ENCODE peak calls at places on chromosomes 6 and 20, in five cellular contexts. B is stomach, K is psoas muscle, F is kidney, L is NB4. Z is an unnamed sample.

GRCh38 chr20:36322131-36322530 is 16.0 kb downstream of the DLGAP4 start:
- DNase-seq in B (no peak), K (no peak), F (peak), L (no peak), Z (no peak)

GRCh38 chr6:161748535-161749386 is 474.9 kb upstream of the AGPAT4 start:
- DNase-seq in B (peak), K (no peak), F (no peak), L (peak), Z (peak)

GRCh38 chr6:83126807-83127206 is 59.3 kb downstream of the DOP1A start:
- DNase-seq in B (no peak), K (no peak), F (no peak), L (no peak), Z (no peak)

GRCh38 chr6:115977220-115977619 is 83.5 kb downstream of the FRK start:
- DNase-seq in B (no peak), K (no peak), F (no peak), L (no peak), Z (no peak)

GRCh38 chr6:166520905-166521834 is 65.3 kb downstream of the RAMACL start:
- DNase-seq in B (no peak), K (no peak), F (no peak), L (peak), Z (no peak)

GRCh38 chr6:85675030-85675819 is 32.5 kb upstream of the SYNCRIP start:
- DNase-seq in B (no peak), K (peak), F (no peak), L (peak), Z (peak)

GRCh38 chr6:79215233-79215824 is 19.2 kb downstream of the HMGN3 start:
- DNase-seq in B (no peak), K (no peak), F (no peak), L (no peak), Z (no peak)

GRCh38 chr6:45532626-45533258 is 155.0 kb upstream of the SUPT3H start:
- DNase-seq in B (no peak), K (no peak), F (no peak), L (no peak), Z (no peak)

GRCh38 chr6:75108333-75108974 is 97.4 kb downstream of the COL12A1 start:
- DNase-seq in B (no peak), K (no peak), F (no peak), L (no peak), Z (no peak)

GRCh38 chr20:3828798-3829197 is 8.5 kb downstream of the AP5S1 start:
- DNase-seq in B (no peak), K (no peak), F (no peak), L (no peak), Z (no peak)

GRCh38 chr6:37889015-37889885 is 69.7 kb downstream of the ZFAND3 start:
- DNase-seq in B (no peak), K (no peak), F (no peak), L (no peak), Z (no peak)

GRCh38 chr6:37894585-37894984 is 75.1 kb downstream of the ZFAND3 start:
- DNase-seq in B (no peak), K (no peak), F (no peak), L (no peak), Z (no peak)

GRCh38 chr6:37897321-37897720 is 77.8 kb downstream of the ZFAND3 start:
- DNase-seq in B (no peak), K (no peak), F (no peak), L (no peak), Z (no peak)

GRCh38 chr6:37891072-37891471 is 71.5 kb downstream of the ZFAND3 start:
- DNase-seq in B (no peak), K (no peak), F (no peak), L (no peak), Z (no peak)

GRCh38 chr6:37893262-37893661 is 73.7 kb downstream of the ZFAND3 start:
- DNase-seq in B (no peak), K (no peak), F (no peak), L (no peak), Z (no peak)
- TF ChIP-seq CTCF in B (no peak), K (no peak), F (no peak), L (no peak), Z (no peak)

GRCh38 chr20:64257107-64257757 is 1.7 kb downstream of the PCMTD2 start:
- DNase-seq in B (no peak), K (no peak), F (no peak), L (no peak), Z (no peak)
- H3K4me3 ChIP-seq in B (peak), K (peak), F (peak), L (peak), Z (no peak)

GRCh38 chr20:46306743-46307138 is 1.6 kb downstream of the CDH22 start:
- DNase-seq in B (no peak), K (no peak), F (no peak), L (no peak), Z (no peak)
- TF ChIP-seq CTCF in B (no peak), K (no peak), F (no peak), L (no peak), Z (no peak)

GRCh38 chr6:38141716-38142115 is 322.2 kb downstream of the ZFAND3 start:
- DNase-seq in B (no peak), K (no peak), F (no peak), L (no peak), Z (no peak)

GRCh38 chr6:38141045-38141444 is 321.5 kb downstream of the ZFAND3 start:
- DNase-seq in B (no peak), K (no peak), F (no peak), L (no peak), Z (no peak)

GRCh38 chr6:38137609-38138008 is 318.1 kb downstream of the ZFAND3 start:
- DNase-seq in B (no peak), K (no peak), F (no peak), L (no peak), Z (no peak)

GRCh38 chr6:38136547-38136946 is 317.0 kb downstream of the ZFAND3 start:
- DNase-seq in B (no peak), K (no peak), F (no peak), L (no peak), Z (no peak)

GRCh38 chr6:38138374-38138773 is 318.8 kb downstream of the ZFAND3 start:
- DNase-seq in B (no peak), K (no peak), F (no peak), L (no peak), Z (no peak)
- H3K4me3 ChIP-seq in B (no peak), K (no peak), F (no peak), L (no peak), Z (no peak)

DNA sequence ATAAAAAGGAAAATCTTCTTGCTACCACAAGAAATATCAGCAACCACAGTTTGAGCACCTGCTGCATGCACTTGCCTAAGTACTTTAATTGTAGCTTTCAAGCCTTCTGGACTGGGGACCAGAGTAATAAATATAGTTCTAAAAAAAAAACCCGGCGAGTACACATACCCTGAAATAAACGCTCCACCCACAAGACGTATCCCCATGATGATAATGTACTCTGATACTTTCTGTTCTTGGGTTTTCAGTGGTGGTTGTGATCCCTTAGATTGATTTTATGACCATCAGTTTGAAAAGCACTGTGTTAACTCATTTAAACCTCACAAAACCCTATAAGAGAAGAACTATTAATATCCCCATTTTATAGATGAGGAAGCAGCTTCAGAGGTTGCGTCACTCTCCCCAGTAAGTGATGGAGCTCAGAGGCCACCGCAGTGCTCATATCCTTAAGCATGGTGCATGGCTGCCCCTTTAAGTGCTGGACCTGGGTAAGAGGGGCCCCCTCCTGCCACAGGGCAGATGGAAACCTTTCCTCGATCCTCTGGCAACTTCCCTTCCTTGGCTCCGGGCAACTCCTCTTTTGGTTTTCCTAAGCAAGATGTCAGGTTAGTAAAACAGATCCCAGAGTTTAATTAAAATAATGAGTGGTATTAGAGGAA is 67.3 kb downstream of the KCNB1 start:
- DNase-seq in B (no peak), K (no peak), F (no peak), L (peak), Z (no peak)
- TF ChIP-seq CTCF in B (no peak), K (no peak), F (no peak), L (no peak), Z (no peak)

GRCh38 chr6:16698163-16698533 is 63.1 kb downstream of the ATXN1 start:
- DNase-seq in B (no peak), K (no peak), F (no peak), L (no peak), Z (no peak)
- H3K4me3 ChIP-seq in B (no peak), K (no peak), F (no peak), L (no peak), Z (no peak)

GRCh38 chr6:41367700-41368099 is 32.3 kb downstream of the NCR2 start:
- DNase-seq in B (peak), K (no peak), F (no peak), L (peak), Z (no peak)
- TF ChIP-seq CTCF in B (peak), K (peak), F (peak), L (peak), Z (peak)

GRCh38 chr20:49482621-49483017 is at the start of gene KCNB1:
- DNase-seq in B (peak), K (peak), F (peak), L (peak), Z (peak)
- H3K4me3 ChIP-seq in B (peak), K (peak), F (no peak), L (no peak), Z (no peak)

DNA sequence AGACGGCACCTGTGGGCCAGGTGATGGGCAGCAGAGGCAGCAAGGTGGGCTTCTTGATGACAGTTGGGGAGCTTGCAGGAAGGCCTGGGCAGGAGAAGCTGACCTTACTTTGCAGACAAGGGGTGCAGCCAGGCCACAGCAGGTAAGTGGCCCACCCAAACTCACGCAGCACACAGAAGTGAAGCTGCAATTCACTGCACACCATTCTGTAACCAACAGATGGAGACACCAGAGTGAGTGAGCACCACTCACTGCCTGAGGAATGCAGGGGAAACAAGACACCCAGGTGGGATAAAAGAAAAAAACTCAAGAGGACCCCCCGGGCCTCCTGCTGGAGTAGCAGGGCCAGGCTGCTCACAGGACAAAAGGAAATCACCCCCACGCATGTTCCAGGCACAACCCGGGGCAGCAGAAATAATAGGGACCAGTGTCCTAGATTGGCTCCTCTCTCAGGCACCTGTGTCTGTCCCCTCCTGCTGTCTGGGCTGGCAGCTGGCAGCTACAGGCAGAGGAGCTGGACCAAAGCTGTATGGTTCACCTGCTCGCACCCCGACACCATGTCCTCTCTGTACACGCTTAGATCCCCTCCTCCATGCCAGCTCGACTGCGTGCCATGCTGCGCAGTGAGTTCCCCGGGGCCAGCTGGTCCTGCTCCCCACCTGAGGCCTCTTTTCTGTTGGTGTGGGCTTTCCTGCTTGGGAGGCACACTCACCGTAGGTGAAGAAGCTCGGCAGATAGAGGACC is 4.9 kb downstream of the MTCH1 start:
- DNase-seq in B (no peak), K (no peak), F (no peak), L (no peak), Z (no peak)
- TF ChIP-seq CTCF in B (no peak), K (peak), F (no peak), L (no peak), Z (peak)

Z was measured in GM12865.